ENCODE peak calls at places on chromosomes 1 and 21, in seven cellular contexts. P, V, C, H, Y, D and B are unnamed samples.

GRCh38 chr1:232628335-232629214 is 1.4 kb downstream of the SIPA1L2 start:
- DNase-seq in P (peak), V (no peak), C (no peak), H (no peak), Y (peak), D (no peak), B (peak)

GRCh38 chr1:112083487-112083886 is 94.0 kb upstream of the KCND3 start:
- DNase-seq in P (no peak), V (peak), C (no peak), H (no peak), Y (peak), D (no peak), B (peak)

GRCh38 chr1:205313681-205314308 is 7.8 kb downstream of the NUAK2 start:
- DNase-seq in P (peak), V (no peak), C (peak), H (no peak), Y (peak), D (peak), B (peak)

GRCh38 chr1:225544924-225545323 is 108.0 kb downstream of the ENAH start:
- DNase-seq in P (no peak), V (no peak), C (no peak), H (no peak), Y (no peak), D (no peak), B (no peak)

GRCh38 chr1:64623750-64624445 is 121.0 kb upstream of the RAVER2 start:
- DNase-seq in P (peak), V (no peak), C (no peak), H (no peak), Y (peak), D (no peak), B (no peak)

GRCh38 chr1:244849189-244849866 is 13.9 kb downstream of the COX20 start:
- DNase-seq in P (no peak), V (no peak), C (no peak), H (no peak), Y (no peak), D (no peak), B (no peak)

GRCh38 chr1:181015258-181015630 is 7.4 kb downstream of the STX6 start:
- DNase-seq in P (no peak), V (no peak), C (no peak), H (no peak), Y (no peak), D (no peak), B (peak)

GRCh38 chr21:29334717-29335428 is 36.2 kb downstream of the BACH1 start:
- DNase-seq in P (no peak), V (no peak), C (no peak), H (no peak), Y (no peak), D (no peak), B (peak)

GRCh38 chr1:212901290-212901689 is 43.2 kb downstream of the FLVCR1 start:
- DNase-seq in P (no peak), V (no peak), C (no peak), H (no peak), Y (no peak), D (no peak), B (no peak)

GRCh38 chr1:1092149-1092855 is 18.2 kb upstream of the RNF223 start:
- DNase-seq in P (no peak), V (no peak), C (no peak), H (no peak), Y (no peak), D (no peak), B (no peak)

GRCh38 chr1:109298666-109299086 is 8.1 kb downstream of the MYBPHL start:
- DNase-seq in P (no peak), V (peak), C (no peak), H (peak), Y (no peak), D (no peak), B (no peak)

GRCh38 chr1:245310605-245311531 is 156.1 kb downstream of the KIF26B start:
- DNase-seq in P (no peak), V (no peak), C (peak), H (no peak), Y (no peak), D (no peak), B (peak)

GRCh38 chr1:70066711-70067110 is 138.7 kb downstream of the LRRC40 start:
- DNase-seq in P (no peak), V (no peak), C (no peak), H (no peak), Y (no peak), D (no peak), B (no peak)

GRCh38 chr1:174247472-174247871 is 88.2 kb downstream of the RABGAP1L start:
- DNase-seq in P (no peak), V (no peak), C (peak), H (no peak), Y (no peak), D (no peak), B (no peak)

GRCh38 chr1:201503397-201504176 is 3.3 kb downstream of the CSRP1 start:
- DNase-seq in P (peak), V (no peak), C (peak), H (peak), Y (peak), D (no peak), B (no peak)

GRCh38 chr1:199124351-199124750 is 485.5 kb downstream of the PTPRC start:
- DNase-seq in P (no peak), V (no peak), C (no peak), H (no peak), Y (no peak), D (no peak), B (no peak)

GRCh38 chr21:42006765-42007164 is 3.4 kb downstream of the ZBTB21 start:
- DNase-seq in P (no peak), V (peak), C (no peak), H (no peak), Y (no peak), D (no peak), B (no peak)

GRCh38 chr1:30778156-30778978 is 20.8 kb upstream of the LAPTM5 start:
- DNase-seq in P (peak), V (peak), C (no peak), H (no peak), Y (peak), D (no peak), B (peak)

GRCh38 chr1:10117865-10118264 is 85.1 kb downstream of the UBE4B start:
- DNase-seq in P (no peak), V (no peak), C (no peak), H (no peak), Y (no peak), D (no peak), B (no peak)

GRCh38 chr1:200042437-200043329 is 15.2 kb downstream of the NR5A2 start:
- DNase-seq in P (peak), V (no peak), C (no peak), H (no peak), Y (peak), D (no peak), B (no peak)

GRCh38 chr1:151596166-151596933 is 15.5 kb upstream of the SNX27 start:
- DNase-seq in P (peak), V (peak), C (no peak), H (peak), Y (peak), D (no peak), B (no peak)

GRCh38 chr1:26529405-26529654 is 231 bp upstream of the RPS6KA1 start:
- DNase-seq in P (no peak), V (no peak), C (no peak), H (no peak), Y (no peak), D (no peak), B (no peak)

GRCh38 chr1:11862890-11863289 is 4.1 kb upstream of the NPPB start:
- DNase-seq in P (no peak), V (no peak), C (no peak), H (no peak), Y (peak), D (no peak), B (no peak)

GRCh38 chr1:161258439-161259386 is at the start of gene PCP4L1:
- DNase-seq in P (peak), V (no peak), C (peak), H (no peak), Y (peak), D (peak), B (no peak)

GRCh38 chr1:26317612-26318337 is at the start of gene CD52:
- DNase-seq in P (no peak), V (peak), C (peak), H (no peak), Y (no peak), D (no peak), B (peak)

GRCh38 chr1:29837306-29837646 is 601.0 kb downstream of the PTPRU start:
- DNase-seq in P (no peak), V (no peak), C (no peak), H (no peak), Y (no peak), D (peak), B (no peak)

GRCh38 chr1:172967936-172968335 is 82.8 kb downstream of the TNFSF18 start:
- DNase-seq in P (no peak), V (no peak), C (no peak), H (no peak), Y (no peak), D (no peak), B (no peak)

GRCh38 chr1:235051521-235051920 is 77.1 kb downstream of the TOMM20 start:
- DNase-seq in P (no peak), V (no peak), C (no peak), H (no peak), Y (no peak), D (no peak), B (no peak)

GRCh38 chr1:10987840-10988417 is 24.5 kb upstream of the TARDBP start:
- DNase-seq in P (no peak), V (no peak), C (no peak), H (no peak), Y (no peak), D (no peak), B (no peak)

GRCh38 chr1:61171346-61171745 is 89.0 kb downstream of the NFIA start:
- DNase-seq in P (no peak), V (no peak), C (no peak), H (no peak), Y (no peak), D (no peak), B (no peak)

GRCh38 chr1:61169634-61170033 is 87.3 kb downstream of the NFIA start:
- DNase-seq in P (no peak), V (no peak), C (no peak), H (no peak), Y (no peak), D (no peak), B (no peak)

GRCh38 chr1:61173118-61173517 is 90.8 kb downstream of the NFIA start:
- DNase-seq in P (no peak), V (no peak), C (no peak), H (no peak), Y (no peak), D (no peak), B (no peak)

GRCh38 chr1:61171915-61172485 is 89.6 kb downstream of the NFIA start:
- DNase-seq in P (no peak), V (no peak), C (no peak), H (no peak), Y (no peak), D (no peak), B (no peak)

GRCh38 chr1:61170328-61171238 is 88.2 kb downstream of the NFIA start:
- DNase-seq in P (peak), V (peak), C (no peak), H (no peak), Y (peak), D (no peak), B (no peak)
- TF ChIP-seq MAX in P (no peak), V (no peak), C (no peak), H (no peak), Y (no peak), D (no peak), B (no peak)

DNA sequence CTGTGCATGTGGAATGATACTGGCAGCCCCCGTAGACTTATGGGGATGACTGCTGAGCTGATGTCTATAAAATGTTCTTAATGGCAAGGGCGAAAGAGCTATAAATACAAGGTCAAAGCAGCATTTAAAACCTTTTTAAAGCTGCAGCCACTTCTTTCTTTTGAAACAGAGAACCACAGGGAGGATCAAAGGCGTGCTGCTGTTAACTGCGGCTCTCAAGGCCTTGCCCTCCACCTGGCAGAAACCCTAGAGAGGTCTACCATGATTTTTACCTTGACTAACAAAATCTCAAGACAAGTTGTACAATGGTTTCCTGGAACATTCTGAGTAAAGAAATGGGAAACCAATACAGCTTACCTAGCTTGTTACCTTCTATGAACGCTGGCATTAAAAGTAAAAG is 89.7 kb downstream of the SLC45A1 start:
- DNase-seq in P (no peak), V (no peak), C (no peak), H (no peak), Y (no peak), D (no peak), B (no peak)
- TF ChIP-seq MAX in P (no peak), V (no peak), C (no peak), H (no peak), Y (no peak), D (no peak), B (no peak)

GRCh38 chr1:93908394-93909145 is 660 bp downstream of the GCLM start:
- DNase-seq in P (peak), V (peak), C (peak), H (peak), Y (peak), D (peak), B (peak)
- TF ChIP-seq MAX in P (no peak), V (no peak), C (peak), H (peak), Y (no peak), D (peak), B (no peak)

DNA sequence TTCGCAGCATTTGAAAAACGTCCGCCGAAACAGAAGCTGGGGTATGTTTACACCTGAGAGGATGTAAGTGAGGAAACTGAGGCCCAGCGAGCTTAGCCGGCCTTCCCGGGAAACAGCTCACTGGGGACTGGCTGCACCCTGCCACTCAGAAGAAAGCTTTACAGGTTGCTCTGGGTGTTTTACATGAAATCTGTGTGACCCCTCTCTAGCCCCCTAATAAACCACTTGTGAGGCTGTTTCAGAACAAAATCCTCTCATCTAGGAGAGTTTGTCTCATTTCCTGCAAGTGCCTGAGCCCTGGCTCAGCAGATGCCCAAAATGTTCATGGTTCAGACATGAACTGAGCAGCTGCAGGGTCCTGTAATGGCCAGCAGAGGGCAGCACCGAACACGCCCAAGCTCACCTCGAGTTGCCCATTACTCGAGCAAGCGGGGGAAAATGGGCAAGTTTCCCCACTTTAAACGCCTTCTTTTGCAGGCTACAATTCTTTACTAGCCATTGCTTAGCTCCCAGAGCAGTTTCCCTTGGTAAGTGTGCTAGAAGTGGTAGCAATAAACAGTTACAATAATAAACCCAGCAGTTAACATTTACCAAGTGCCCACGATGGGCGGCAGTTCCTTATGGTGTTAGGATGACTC is 76.4 kb downstream of the FHAD1 start:
- DNase-seq in P (peak), V (peak), C (peak), H (peak), Y (peak), D (peak), B (peak)
- TF ChIP-seq MAX in P (peak), V (no peak), C (no peak), H (no peak), Y (no peak), D (peak), B (peak)

GRCh38 chr1:228275154-228275434 is 67.2 kb downstream of the OBSCN start:
- DNase-seq in P (no peak), V (no peak), C (no peak), H (no peak), Y (no peak), D (no peak), B (no peak)

GRCh38 chr1:228276361-228276831 is 68.6 kb downstream of the OBSCN start:
- DNase-seq in P (no peak), V (no peak), C (no peak), H (no peak), Y (peak), D (no peak), B (no peak)

GRCh38 chr1:228274452-228275153 is 66.8 kb downstream of the OBSCN start:
- DNase-seq in P (no peak), V (no peak), C (no peak), H (no peak), Y (no peak), D (no peak), B (no peak)

GRCh38 chr1:228276901-228277490 is 69.2 kb downstream of the OBSCN start:
- DNase-seq in P (no peak), V (no peak), C (no peak), H (no peak), Y (no peak), D (peak), B (no peak)

DNA sequence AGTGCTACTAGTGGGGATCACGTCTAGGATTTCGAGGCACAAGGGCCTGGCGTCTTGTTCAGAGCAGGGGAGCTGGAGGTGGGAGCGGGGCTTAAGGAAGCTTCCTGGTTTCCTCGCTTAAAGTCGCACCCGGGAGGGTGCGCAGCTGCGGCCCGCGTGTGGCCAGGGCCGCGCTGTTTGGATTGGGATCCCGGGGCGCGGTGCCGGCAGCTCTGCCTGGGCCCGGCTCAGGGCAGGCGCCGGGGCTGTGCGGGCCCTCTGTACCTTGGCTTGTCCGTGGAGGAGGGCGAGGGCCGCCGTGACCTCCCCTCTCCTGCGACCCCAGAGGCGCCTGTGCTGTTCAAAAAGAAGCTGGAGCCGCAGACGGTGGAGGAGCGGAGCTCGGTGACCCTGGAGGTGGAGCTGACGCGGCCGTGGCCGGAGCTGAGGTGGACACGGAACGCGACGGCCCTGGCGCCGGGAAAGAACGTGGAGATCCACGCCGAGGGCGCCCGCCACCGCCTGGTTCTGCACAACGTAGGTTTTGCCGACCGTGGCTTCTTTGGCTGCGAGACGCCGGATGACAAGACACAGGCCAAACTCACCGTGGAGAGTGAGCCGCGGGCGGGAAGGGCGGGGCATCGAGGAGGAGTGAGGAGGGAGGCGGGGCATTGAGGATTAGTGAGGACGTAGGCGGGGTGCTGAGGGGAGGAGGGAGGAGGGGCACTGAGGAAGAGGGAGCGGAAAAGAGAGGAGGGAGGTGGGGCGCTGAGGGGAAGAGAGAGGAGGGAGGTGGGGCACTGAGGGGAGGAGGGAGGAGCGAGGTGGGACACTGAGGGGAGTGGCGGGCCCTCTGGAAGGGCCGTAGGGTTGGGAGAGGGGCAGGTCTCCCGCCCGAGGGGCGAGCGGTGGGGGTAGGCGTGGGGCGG is 67.8 kb downstream of the OBSCN start:
- DNase-seq in P (no peak), V (peak), C (peak), H (no peak), Y (peak), D (peak), B (peak)
- TF ChIP-seq MAX in P (no peak), V (peak), C (no peak), H (no peak), Y (no peak), D (peak), B (no peak)